ENCODE peak calls at places on chromosomes 2 and 18, in five cellular contexts. O is T-helper 17 cell; P is AG10803; F is effector memory CD8-positive, alpha-beta T cell; I is chondrocyte. N is an unnamed sample.

GRCh38 chr2:232798156-232798555 is 21.8 kb upstream of the KCNJ13 start:
- DNase-seq in O (no peak), P (no peak), F (no peak), I (no peak), N (peak)

GRCh38 chr2:43636616-43637015 is 444 bp upstream of the PLEKHH2 start:
- DNase-seq in O (no peak), P (no peak), F (peak), I (no peak), N (no peak)

GRCh38 chr2:158079672-158080071 is 22.0 kb upstream of the UPP2 start:
- DNase-seq in O (no peak), P (no peak), F (no peak), I (no peak), N (peak)

GRCh38 chr18:79521806-79522205 is 126.1 kb downstream of the NFATC1 start:
- DNase-seq in O (no peak), P (no peak), F (no peak), I (no peak), N (no peak)

GRCh38 chr2:33673937-33674336 is 74.8 kb upstream of the FAM98A start:
- DNase-seq in O (no peak), P (peak), F (no peak), I (no peak), N (no peak)

GRCh38 chr2:36800381-36800780 is 103.9 kb downstream of the VIT start:
- DNase-seq in O (no peak), P (no peak), F (peak), I (no peak), N (no peak)

GRCh38 chr2:201432038-201432437 is 19.2 kb downstream of the TRAK2 start:
- DNase-seq in O (no peak), P (peak), F (no peak), I (no peak), N (peak)

GRCh38 chr2:224151161-224151560 is 112.1 kb upstream of the SERPINE2 start:
- DNase-seq in O (no peak), P (peak), F (no peak), I (no peak), N (peak)